ENCODE peak calls at places on chromosomes 6 and 20, in seven cellular contexts. L, O, Q, G, I, J and M are unnamed samples.

GRCh38 chr20:51258582-51259175 is 235.8 kb upstream of the KCNG1 start:
- DNase-seq in L (peak), O (no peak), Q (no peak), G (no peak), I (no peak), J (peak), M (no peak)

GRCh38 chr20:13610205-13610604 is 28.5 kb downstream of the TASP1 start:
- DNase-seq in L (peak), O (peak), Q (no peak), G (no peak), I (no peak), J (no peak), M (no peak)

GRCh38 chr6:157688960-157689599 is 134.0 kb upstream of the SNX9 start:
- DNase-seq in L (peak), O (peak), Q (no peak), G (no peak), I (no peak), J (no peak), M (no peak)

GRCh38 chr6:25789475-25789874 is 34.9 kb downstream of the SLC17A4 start:
- DNase-seq in L (no peak), O (no peak), Q (no peak), G (no peak), I (no peak), J (no peak), M (no peak)

GRCh38 chr6:155313602-155314091 is 637 bp downstream of the TFB1M start:
- DNase-seq in L (no peak), O (no peak), Q (no peak), G (no peak), I (no peak), J (no peak), M (no peak)

GRCh38 chr20:35582131-35582530 is 33.5 kb upstream of the SPAG4 start:
- DNase-seq in L (no peak), O (no peak), Q (no peak), G (no peak), I (no peak), J (no peak), M (no peak)

GRCh38 chr6:87494761-87495422 is 22.1 kb downstream of the SLC35A1 start:
- DNase-seq in L (no peak), O (no peak), Q (no peak), G (no peak), I (no peak), J (no peak), M (no peak)

GRCh38 chr6:80956898-80957297 is 795.6 kb downstream of the TENT5A start:
- DNase-seq in L (no peak), O (no peak), Q (no peak), G (no peak), I (no peak), J (no peak), M (no peak)

GRCh38 chr6:11043961-11044711 is at the start of gene ELOVL2:
- DNase-seq in L (peak), O (peak), Q (peak), G (peak), I (no peak), J (no peak), M (no peak)

GRCh38 chr20:44173116-44173515 is 13.9 kb downstream of the JPH2 start:
- DNase-seq in L (no peak), O (no peak), Q (no peak), G (no peak), I (no peak), J (no peak), M (no peak)

GRCh38 chr6:13278184-13278583 is 50.2 kb downstream of the TBC1D7 start:
- DNase-seq in L (peak), O (peak), Q (no peak), G (no peak), I (no peak), J (no peak), M (no peak)

GRCh38 chr20:44695295-44696230 is 19.6 kb upstream of the CCN5 start:
- DNase-seq in L (no peak), O (no peak), Q (no peak), G (peak), I (no peak), J (no peak), M (no peak)

GRCh38 chr6:71727632-71728294 is 158.6 kb upstream of the RIMS1 start:
- DNase-seq in L (no peak), O (no peak), Q (no peak), G (no peak), I (no peak), J (peak), M (no peak)

GRCh38 chr20:43824699-43825402 is 89.8 kb upstream of the TOX2 start:
- DNase-seq in L (peak), O (peak), Q (peak), G (peak), I (no peak), J (peak), M (peak)

GRCh38 chr20:675453-676314 is at the start of gene SCRT2:
- DNase-seq in L (peak), O (peak), Q (peak), G (peak), I (peak), J (peak), M (no peak)

GRCh38 chr6:9131616-9132015 is 696.3 kb upstream of the SLC35B3 start:
- DNase-seq in L (no peak), O (peak), Q (peak), G (peak), I (peak), J (no peak), M (no peak)

GRCh38 chr6:170234419-170234818 is 56.5 kb downstream of the DLL1 start:
- DNase-seq in L (peak), O (no peak), Q (no peak), G (no peak), I (no peak), J (no peak), M (no peak)

GRCh38 chr6:6614965-6615304 is 26.4 kb downstream of the LY86 start:
- DNase-seq in L (no peak), O (no peak), Q (no peak), G (no peak), I (no peak), J (no peak), M (no peak)

GRCh38 chr6:79649016-79649415 is 17.9 kb downstream of the SH3BGRL2 start:
- DNase-seq in L (no peak), O (no peak), Q (no peak), G (no peak), I (no peak), J (no peak), M (no peak)

GRCh38 chr20:1469925-1470571 is 3.4 kb upstream of the NSFL1C start:
- DNase-seq in L (peak), O (peak), Q (peak), G (peak), I (peak), J (peak), M (peak)

GRCh38 chr6:138346302-138347195 is 31.2 kb upstream of the SMIM28 start:
- DNase-seq in L (no peak), O (peak), Q (no peak), G (no peak), I (no peak), J (no peak), M (no peak)

GRCh38 chr6:352896-353470 is 38.6 kb upstream of the IRF4 start:
- DNase-seq in L (no peak), O (no peak), Q (no peak), G (no peak), I (no peak), J (no peak), M (no peak)

GRCh38 chr6:90388395-90388794 is 91.8 kb upstream of the BACH2 start:
- DNase-seq in L (no peak), O (no peak), Q (no peak), G (no peak), I (no peak), J (no peak), M (no peak)
- H3K27ac ChIP-seq in L (no peak), O (no peak), Q (no peak), G (no peak), I (no peak), J (no peak), M (no peak)

GRCh38 chr6:108946695-108947094 is 98.5 kb downstream of the ARMC2 start:
- DNase-seq in L (no peak), O (no peak), Q (no peak), G (no peak), I (no peak), J (peak), M (no peak)
- H3K27ac ChIP-seq in L (no peak), O (no peak), Q (peak), G (peak), I (peak), J (peak), M (peak)

DNA sequence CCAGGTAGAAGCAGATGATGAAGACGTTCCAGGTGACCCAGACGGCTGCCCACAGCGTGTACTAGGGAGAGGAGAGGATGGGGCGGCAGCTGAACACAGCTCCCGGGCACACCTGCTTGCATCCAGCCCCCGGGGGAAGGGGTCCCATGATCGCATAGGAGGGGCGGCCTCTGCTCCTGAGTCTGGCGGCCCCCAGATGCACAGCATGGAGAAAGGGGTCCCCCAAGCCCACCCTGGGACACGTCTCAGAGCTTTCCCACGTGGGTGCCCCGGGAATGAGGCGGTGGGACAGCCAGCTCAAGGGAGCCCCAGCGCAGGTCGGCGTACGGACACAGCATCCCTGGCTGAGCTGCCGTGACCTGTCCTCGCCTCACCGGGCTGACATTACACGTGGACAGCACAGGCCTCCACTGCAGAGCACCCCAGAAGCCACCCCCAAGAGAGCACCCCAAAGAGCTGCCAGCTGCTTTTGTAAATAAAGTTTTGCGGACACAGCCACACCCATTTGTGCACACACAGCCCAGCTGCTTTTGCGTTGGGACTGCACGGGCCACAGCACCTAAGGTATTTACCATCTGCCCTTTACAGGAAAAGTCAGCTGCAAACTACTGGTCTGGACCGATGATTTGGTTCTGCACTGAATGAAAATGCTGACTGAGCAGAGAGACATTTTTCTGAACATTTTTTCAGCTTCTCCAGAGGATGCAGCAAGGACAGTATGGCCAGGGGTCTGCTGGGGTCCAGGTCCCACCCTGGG is 5.2 kb downstream of the NKAIN4 start:
- DNase-seq in L (no peak), O (no peak), Q (no peak), G (no peak), I (no peak), J (no peak), M (no peak)
- H3K27ac ChIP-seq in L (no peak), O (no peak), Q (no peak), G (no peak), I (no peak), J (no peak), M (no peak)

DNA sequence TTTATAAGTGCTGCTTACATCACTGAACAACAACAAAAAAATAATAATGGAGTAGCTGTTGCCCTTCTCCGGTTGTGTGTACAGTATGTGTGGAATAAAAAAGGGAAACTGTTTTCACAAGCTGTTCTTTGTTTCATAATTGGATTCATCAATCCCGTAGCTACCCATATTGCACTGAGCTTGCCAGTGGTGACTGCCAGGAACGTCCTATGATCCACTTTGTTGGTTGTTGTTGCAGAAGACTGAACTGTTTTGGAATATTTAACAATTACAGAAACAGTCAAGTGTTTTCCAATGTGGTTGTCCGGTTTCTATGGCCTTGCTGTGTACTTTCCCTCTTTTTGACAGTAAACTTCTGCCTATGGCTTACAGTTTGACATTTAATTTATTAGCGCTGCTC is 141.3 kb downstream of the DTNBP1 start:
- DNase-seq in L (no peak), O (no peak), Q (no peak), G (no peak), I (no peak), J (no peak), M (no peak)
- H3K27ac ChIP-seq in L (no peak), O (peak), Q (no peak), G (no peak), I (no peak), J (no peak), M (no peak)

GRCh38 chr20:56487216-56487615 is 18.8 kb downstream of the RTF2 start:
- DNase-seq in L (no peak), O (no peak), Q (no peak), G (no peak), I (no peak), J (no peak), M (no peak)
- H3K27ac ChIP-seq in L (no peak), O (no peak), Q (no peak), G (no peak), I (no peak), J (no peak), M (no peak)

GRCh38 chr6:119348308-119349040 is 1.1 kb downstream of the MAN1A1 start:
- DNase-seq in L (peak), O (peak), Q (peak), G (no peak), I (no peak), J (no peak), M (no peak)

GRCh38 chr6:119346450-119346849 is 3.1 kb downstream of the MAN1A1 start:
- DNase-seq in L (no peak), O (no peak), Q (no peak), G (no peak), I (no peak), J (no peak), M (no peak)

GRCh38 chr6:119346914-119347313 is 2.6 kb downstream of the MAN1A1 start:
- DNase-seq in L (no peak), O (no peak), Q (no peak), G (no peak), I (no peak), J (no peak), M (no peak)

GRCh38 chr6:119349041-119349340 is 570 bp downstream of the MAN1A1 start:
- DNase-seq in L (no peak), O (no peak), Q (no peak), G (no peak), I (no peak), J (no peak), M (no peak)

DNA sequence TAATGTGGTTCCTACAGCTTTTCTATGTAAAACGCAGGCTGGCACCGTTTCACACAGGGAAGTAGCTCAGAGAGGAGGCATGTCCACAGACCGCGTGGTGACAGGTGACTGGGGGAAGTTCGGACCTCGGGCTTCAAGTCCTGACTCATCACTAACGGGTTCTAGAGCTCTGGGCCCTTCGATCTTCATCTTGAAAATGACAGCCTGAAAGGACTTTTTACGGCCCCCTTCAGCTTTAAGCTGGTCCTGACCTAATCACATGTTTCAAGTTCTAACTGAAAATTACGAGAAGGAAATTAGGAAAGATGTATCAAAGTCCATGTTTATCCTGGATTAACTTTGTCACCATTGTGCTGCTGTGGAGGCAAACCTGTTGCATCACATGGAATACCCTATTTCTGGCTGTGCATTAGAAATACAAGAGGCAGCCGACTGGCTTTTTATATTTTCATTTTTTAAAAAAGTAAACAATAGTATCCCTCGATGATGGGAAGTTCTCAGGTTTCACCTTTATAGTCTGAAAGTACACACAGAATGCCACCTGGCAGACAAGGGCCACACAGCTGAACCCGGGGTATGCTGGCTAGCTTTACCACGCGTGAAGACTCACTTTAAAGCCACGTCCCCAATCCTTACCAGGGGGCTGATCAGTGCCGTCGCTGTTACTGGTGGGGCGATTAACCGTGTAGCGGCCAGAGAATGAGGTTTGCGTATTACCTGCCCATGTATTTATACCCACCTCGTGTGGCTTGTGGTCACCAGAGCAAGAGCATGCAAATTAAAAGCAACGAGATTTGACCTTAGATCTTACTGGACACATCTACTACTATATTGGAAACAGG is 1.9 kb downstream of the MAN1A1 start:
- DNase-seq in L (no peak), O (peak), Q (peak), G (no peak), I (no peak), J (no peak), M (no peak)
- H3K27ac ChIP-seq in L (no peak), O (no peak), Q (peak), G (peak), I (peak), J (no peak), M (peak)